ENCODE peak calls at places on chromosomes 4 and X, in eight cellular contexts. One of them, this sample, is unnamed.

GRCh38 chr4:677431-678293 is 3.3 kb downstream of the MYL5 start:
- DNase-seq in WTC11: no peak
- DNase-seq in tibial nerve: no peak
- DNase-seq in right atrium auricular region: no peak
- DNase-seq in endodermal cell: no peak
- DNase-seq in psoas muscle: no peak
- DNase-seq in CD14-positive monocyte: peak; percentile 45
- DNase-seq in cardiac muscle cell: no peak
- DNase-seq in this sample: no peak

GRCh38 chrX:138691186-138691585 is 20.3 kb downstream of the FGF13 start:
- DNase-seq in CD14-positive monocyte: no peak
- DNase-seq in cardiac muscle cell: no peak
- DNase-seq in psoas muscle: no peak
- DNase-seq in WTC11: no peak
- DNase-seq in right atrium auricular region: no peak
- DNase-seq in tibial nerve: no peak
- DNase-seq in endodermal cell: no peak
- DNase-seq in this sample: no peak

GRCh38 chr4:175253184-175253902 is 335.2 kb downstream of the ADAM29 start:
- DNase-seq in WTC11: no peak
- DNase-seq in psoas muscle: no peak
- DNase-seq in CD14-positive monocyte: no peak
- DNase-seq in right atrium auricular region: no peak
- DNase-seq in cardiac muscle cell: no peak
- DNase-seq in tibial nerve: no peak
- DNase-seq in endodermal cell: peak; percentile 58
- DNase-seq in this sample: no peak

GRCh38 chrX:107451754-107452153 is 2.3 kb downstream of the FRMPD3 start:
- DNase-seq in tibial nerve: no peak
- DNase-seq in psoas muscle: no peak
- DNase-seq in cardiac muscle cell: peak; percentile 52
- DNase-seq in right atrium auricular region: no peak
- DNase-seq in WTC11: peak; percentile 29
- DNase-seq in CD14-positive monocyte: no peak
- DNase-seq in endodermal cell: peak; percentile 89
- DNase-seq in this sample: no peak

GRCh38 chrX:147749308-147749707 is 162.4 kb upstream of the FMR1 start:
- DNase-seq in psoas muscle: no peak
- DNase-seq in right atrium auricular region: no peak
- DNase-seq in endodermal cell: no peak
- DNase-seq in WTC11: no peak
- DNase-seq in CD14-positive monocyte: no peak
- DNase-seq in tibial nerve: no peak
- DNase-seq in cardiac muscle cell: peak; percentile 17
- DNase-seq in this sample: no peak

GRCh38 chr4:185244763-185245162 is 35.4 kb downstream of the SNX25 start:
- DNase-seq in psoas muscle: no peak
- DNase-seq in WTC11: no peak
- DNase-seq in CD14-positive monocyte: no peak
- DNase-seq in tibial nerve: no peak
- DNase-seq in cardiac muscle cell: no peak
- DNase-seq in endodermal cell: no peak
- DNase-seq in right atrium auricular region: no peak
- DNase-seq in this sample: no peak

GRCh38 chr4:74886490-74886889 is 46.4 kb upstream of the PARM1 start:
- DNase-seq in right atrium auricular region: no peak
- DNase-seq in tibial nerve: no peak
- DNase-seq in psoas muscle: no peak
- DNase-seq in endodermal cell: no peak
- DNase-seq in cardiac muscle cell: no peak
- DNase-seq in CD14-positive monocyte: no peak
- DNase-seq in WTC11: no peak
- DNase-seq in this sample: no peak

GRCh38 chr4:144509088-144509854 is 136.7 kb upstream of the HHIP start:
- DNase-seq in psoas muscle: no peak
- DNase-seq in cardiac muscle cell: no peak
- DNase-seq in right atrium auricular region: no peak
- DNase-seq in WTC11: no peak
- DNase-seq in endodermal cell: no peak
- DNase-seq in CD14-positive monocyte: no peak
- DNase-seq in tibial nerve: no peak
- DNase-seq in this sample: no peak

GRCh38 chrX:40299028-40299479 is 201.3 kb upstream of the BCOR start:
- DNase-seq in CD14-positive monocyte: no peak
- DNase-seq in tibial nerve: no peak
- DNase-seq in right atrium auricular region: no peak
- DNase-seq in cardiac muscle cell: peak; percentile 71
- DNase-seq in psoas muscle: no peak
- DNase-seq in endodermal cell: peak; percentile 76
- DNase-seq in WTC11: peak; percentile 19
- DNase-seq in this sample: no peak

GRCh38 chr4:88409789-88410188 is 31.1 kb downstream of the HERC6 start:
- DNase-seq in tibial nerve: no peak
- DNase-seq in endodermal cell: no peak
- DNase-seq in cardiac muscle cell: no peak
- DNase-seq in psoas muscle: no peak
- DNase-seq in right atrium auricular region: no peak
- DNase-seq in CD14-positive monocyte: no peak
- DNase-seq in WTC11: no peak
- DNase-seq in this sample: no peak

GRCh38 chr4:80362578-80363181 is 27.1 kb downstream of the CFAP299 start:
- DNase-seq in right atrium auricular region: no peak
- DNase-seq in cardiac muscle cell: peak; percentile 60
- DNase-seq in tibial nerve: no peak
- DNase-seq in endodermal cell: peak; percentile 89
- DNase-seq in CD14-positive monocyte: no peak
- DNase-seq in WTC11: peak; percentile 68
- DNase-seq in psoas muscle: no peak
- DNase-seq in this sample: peak; percentile 22

GRCh38 chr4:78922207-78922606 is 17.0 kb downstream of the PAQR3 start:
- DNase-seq in tibial nerve: no peak
- DNase-seq in cardiac muscle cell: no peak
- DNase-seq in WTC11: no peak
- DNase-seq in psoas muscle: no peak
- DNase-seq in endodermal cell: no peak
- DNase-seq in right atrium auricular region: no peak
- DNase-seq in CD14-positive monocyte: no peak
- DNase-seq in this sample: no peak

GRCh38 chr4:4541040-4541631 is 712 bp downstream of the STX18 start:
- DNase-seq in endodermal cell: no peak
- DNase-seq in WTC11: no peak
- DNase-seq in tibial nerve: no peak
- DNase-seq in CD14-positive monocyte: peak; percentile 80
- DNase-seq in psoas muscle: peak; percentile 18
- DNase-seq in right atrium auricular region: no peak
- DNase-seq in cardiac muscle cell: peak; percentile 35
- DNase-seq in this sample: no peak

GRCh38 chr4:86603486-86603885 is 9.4 kb downstream of the PTPN13 start:
- DNase-seq in tibial nerve: no peak
- DNase-seq in endodermal cell: no peak
- DNase-seq in WTC11: no peak
- DNase-seq in psoas muscle: no peak
- DNase-seq in cardiac muscle cell: no peak
- DNase-seq in CD14-positive monocyte: no peak
- DNase-seq in right atrium auricular region: no peak
- DNase-seq in this sample: no peak

GRCh38 chrX:134718329-134719317 is 60.4 kb upstream of the PLAC1 start:
- DNase-seq in WTC11: no peak
- DNase-seq in CD14-positive monocyte: no peak
- DNase-seq in psoas muscle: peak; percentile 24
- DNase-seq in endodermal cell: peak; percentile 55
- DNase-seq in cardiac muscle cell: no peak
- DNase-seq in tibial nerve: no peak
- DNase-seq in right atrium auricular region: no peak
- DNase-seq in this sample: no peak

GRCh38 chrX:117325706-117326105 is 790.9 kb downstream of the KLHL13 start:
- DNase-seq in right atrium auricular region: no peak
- DNase-seq in WTC11: no peak
- DNase-seq in tibial nerve: no peak
- DNase-seq in endodermal cell: no peak
- DNase-seq in cardiac muscle cell: no peak
- DNase-seq in psoas muscle: no peak
- DNase-seq in CD14-positive monocyte: no peak
- DNase-seq in this sample: no peak

GRCh38 chrX:13256562-13256961 is 63.3 kb downstream of the ATXN3L start:
- DNase-seq in tibial nerve: no peak
- DNase-seq in cardiac muscle cell: no peak
- DNase-seq in CD14-positive monocyte: no peak
- DNase-seq in endodermal cell: no peak
- DNase-seq in psoas muscle: no peak
- DNase-seq in WTC11: no peak
- DNase-seq in right atrium auricular region: no peak
- DNase-seq in this sample: no peak

DNA sequence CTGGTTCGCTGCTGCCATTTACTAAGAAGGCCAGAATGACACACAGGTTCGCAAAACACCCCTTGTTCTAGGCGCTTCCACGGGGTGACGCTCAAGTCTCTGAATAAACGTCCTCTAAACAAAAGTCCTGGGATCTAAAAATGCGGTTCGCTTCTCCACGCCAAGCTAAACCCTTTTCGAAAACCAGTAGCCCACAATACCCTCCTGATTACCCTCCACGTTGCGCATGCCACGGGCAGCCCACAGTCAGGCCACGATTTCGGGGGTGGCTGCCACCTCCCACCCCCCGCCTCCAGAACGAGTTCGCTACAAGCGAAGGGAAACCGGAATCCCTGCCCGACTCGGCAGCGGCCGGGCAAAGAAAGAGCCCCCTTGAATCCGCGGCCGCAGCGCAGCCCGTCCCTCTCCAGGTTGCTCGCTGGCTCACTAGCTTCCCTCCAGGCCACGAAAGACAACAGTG is 423 bp downstream of the RPL39 start:
- DNase-seq in right atrium auricular region: no peak
- DNase-seq in endodermal cell: peak; percentile 47
- DNase-seq in tibial nerve: no peak
- DNase-seq in CD14-positive monocyte: no peak
- DNase-seq in psoas muscle: no peak
- DNase-seq in cardiac muscle cell: peak; percentile 17
- DNase-seq in WTC11: no peak
- DNase-seq in this sample: no peak
- TF ChIP-seq CTCF in right atrium auricular region: no peak
- TF ChIP-seq CTCF in endodermal cell: no peak
- TF ChIP-seq CTCF in tibial nerve: no peak
- TF ChIP-seq CTCF in CD14-positive monocyte: no peak
- TF ChIP-seq CTCF in psoas muscle: no peak
- TF ChIP-seq CTCF in cardiac muscle cell: peak; percentile 15
- TF ChIP-seq CTCF in WTC11: no peak
- TF ChIP-seq CTCF in this sample: no peak

GRCh38 chrX:119753001-119753400 is 5.4 kb upstream of the SOWAHD start:
- DNase-seq in tibial nerve: no peak
- DNase-seq in right atrium auricular region: no peak
- DNase-seq in cardiac muscle cell: no peak
- DNase-seq in psoas muscle: no peak
- DNase-seq in endodermal cell: no peak
- DNase-seq in CD14-positive monocyte: no peak
- DNase-seq in WTC11: peak; percentile 16
- DNase-seq in this sample: no peak

GRCh38 chrX:119757646-119757978 is 776 bp upstream of the SOWAHD start:
- DNase-seq in cardiac muscle cell: no peak
- DNase-seq in tibial nerve: no peak
- DNase-seq in endodermal cell: no peak
- DNase-seq in psoas muscle: no peak
- DNase-seq in CD14-positive monocyte: no peak
- DNase-seq in WTC11: no peak
- DNase-seq in right atrium auricular region: no peak
- DNase-seq in this sample: no peak

GRCh38 chrX:119756926-119757635 is 1.3 kb upstream of the SOWAHD start:
- DNase-seq in right atrium auricular region: no peak
- DNase-seq in endodermal cell: no peak
- DNase-seq in psoas muscle: no peak
- DNase-seq in tibial nerve: no peak
- DNase-seq in cardiac muscle cell: no peak
- DNase-seq in WTC11: no peak
- DNase-seq in CD14-positive monocyte: no peak
- DNase-seq in this sample: no peak

GRCh38 chrX:119755981-119756533 is 2.3 kb upstream of the SOWAHD start:
- DNase-seq in CD14-positive monocyte: no peak
- DNase-seq in WTC11: no peak
- DNase-seq in cardiac muscle cell: no peak
- DNase-seq in tibial nerve: no peak
- DNase-seq in psoas muscle: no peak
- DNase-seq in endodermal cell: no peak
- DNase-seq in right atrium auricular region: no peak
- DNase-seq in this sample: no peak

GRCh38 chrX:119753639-119754257 is 4.6 kb upstream of the SOWAHD start:
- DNase-seq in cardiac muscle cell: peak; percentile 49
- DNase-seq in psoas muscle: no peak
- DNase-seq in WTC11: peak; percentile 12
- DNase-seq in endodermal cell: peak; percentile 61
- DNase-seq in CD14-positive monocyte: no peak
- DNase-seq in tibial nerve: no peak
- DNase-seq in right atrium auricular region: no peak
- DNase-seq in this sample: no peak
- TF ChIP-seq CTCF in cardiac muscle cell: peak; percentile 46
- TF ChIP-seq CTCF in psoas muscle: peak; percentile 17
- TF ChIP-seq CTCF in WTC11: no peak
- TF ChIP-seq CTCF in endodermal cell: peak; percentile 72
- TF ChIP-seq CTCF in CD14-positive monocyte: peak; percentile 60
- TF ChIP-seq CTCF in tibial nerve: no peak
- TF ChIP-seq CTCF in right atrium auricular region: no peak
- TF ChIP-seq CTCF in this sample: peak; percentile 45

GRCh38 chrX:129954804-129955203 is 27.6 kb upstream of the BCORL1 start:
- DNase-seq in psoas muscle: no peak
- DNase-seq in tibial nerve: no peak
- DNase-seq in cardiac muscle cell: no peak
- DNase-seq in right atrium auricular region: no peak
- DNase-seq in endodermal cell: no peak
- DNase-seq in WTC11: no peak
- DNase-seq in CD14-positive monocyte: no peak
- DNase-seq in this sample: no peak
- TF ChIP-seq CTCF in psoas muscle: no peak
- TF ChIP-seq CTCF in tibial nerve: no peak
- TF ChIP-seq CTCF in cardiac muscle cell: no peak
- TF ChIP-seq CTCF in right atrium auricular region: no peak
- TF ChIP-seq CTCF in endodermal cell: no peak
- TF ChIP-seq CTCF in WTC11: no peak
- TF ChIP-seq CTCF in CD14-positive monocyte: no peak
- TF ChIP-seq CTCF in this sample: no peak

GRCh38 chr4:98601719-98602118 is 56.7 kb downstream of the TSPAN5 start:
- DNase-seq in WTC11: no peak
- DNase-seq in psoas muscle: no peak
- DNase-seq in endodermal cell: no peak
- DNase-seq in cardiac muscle cell: no peak
- DNase-seq in right atrium auricular region: no peak
- DNase-seq in CD14-positive monocyte: no peak
- DNase-seq in tibial nerve: no peak
- DNase-seq in this sample: no peak
- TF ChIP-seq CTCF in WTC11: no peak
- TF ChIP-seq CTCF in psoas muscle: no peak
- TF ChIP-seq CTCF in endodermal cell: no peak
- TF ChIP-seq CTCF in cardiac muscle cell: no peak
- TF ChIP-seq CTCF in right atrium auricular region: no peak
- TF ChIP-seq CTCF in CD14-positive monocyte: no peak
- TF ChIP-seq CTCF in tibial nerve: no peak
- TF ChIP-seq CTCF in this sample: no peak